ENCODE peak calls at places on chromosomes 11 and 22, in four cellular contexts. L, X, K and Q are unnamed samples.

GRCh38 chr11:1234771-1235614 is 12.1 kb downstream of the MUC5B start:
- DNase-seq in X (peak), K (no peak), L (no peak), Q (no peak)

GRCh38 chr11:10401275-10401674 is 53.8 kb upstream of the AMPD3 start:
- DNase-seq in K (no peak), X (no peak), L (no peak), Q (no peak)

GRCh38 chr22:23061471-23062280 is 8.6 kb upstream of the GNAZ start:
- DNase-seq in X (peak), K (no peak), L (no peak), Q (no peak)

GRCh38 chr11:127114035-127114434 is 113.5 kb upstream of the KIRREL3 start:
- DNase-seq in X (no peak), L (no peak), K (no peak), Q (no peak)

GRCh38 chr11:64649304-64649703 is 58.3 kb downstream of the SLC22A12 start:
- DNase-seq in L (no peak), X (no peak), K (no peak), Q (no peak)

GRCh38 chr11:69156673-69157155 is 979 bp downstream of the SMIM38 start:
- DNase-seq in X (peak), K (no peak), L (no peak), Q (no peak)

GRCh38 chr11:28627690-28628255 is 519.6 kb downstream of the METTL15 start:
- DNase-seq in X (no peak), K (no peak), L (no peak), Q (no peak)

GRCh38 chr11:116421529-116422185 is 351.1 kb downstream of the BUD13 start:
- DNase-seq in X (no peak), K (no peak), L (no peak), Q (no peak)

GRCh38 chr11:120061036-120061760 is 76.7 kb downstream of the TRIM29 start:
- DNase-seq in X (no peak), K (no peak), L (no peak), Q (no peak)

GRCh38 chr22:24554316-24555159 is at the start of gene GUCD1:
- DNase-seq in X (peak), K (peak), L (no peak), Q (peak)

GRCh38 chr22:37967637-37968451 is 14.3 kb downstream of the POLR2F start:
- DNase-seq in X (no peak), K (no peak), L (no peak), Q (no peak)

GRCh38 chr22:32202539-32203180 is 2.2 kb downstream of the RFPL2 start:
- DNase-seq in X (no peak), L (no peak), K (no peak), Q (no peak)

GRCh38 chr11:92859290-92859689 is 110.2 kb upstream of the MTNR1B start:
- DNase-seq in X (no peak), L (no peak), K (no peak), Q (no peak)

GRCh38 chr11:58739725-58740430 is 8.1 kb upstream of the GLYAT start:
- DNase-seq in K (no peak), X (no peak), L (no peak), Q (no peak)

GRCh38 chr11:60880189-60880588 is 12.8 kb downstream of the ZP1 start:
- DNase-seq in L (no peak), K (no peak), X (no peak), Q (no peak)

GRCh38 chr11:8593935-8594909 is at the start of gene STK33:
- DNase-seq in K (no peak), X (peak), L (peak), Q (no peak)

GRCh38 chr11:8794677-8795103 is 112.1 kb downstream of the RPL27A start:
- DNase-seq in X (no peak), K (no peak), L (no peak), Q (no peak)

GRCh38 chr22:41449321-41449720 is 2.7 kb upstream of the TOB2 start:
- DNase-seq in X (no peak), L (no peak), K (no peak), Q (no peak)

GRCh38 chr11:122085264-122085663 is 30.8 kb downstream of the BLID start:
- DNase-seq in X (no peak), K (no peak), L (no peak), Q (no peak)

GRCh38 chr11:61092280-61092766 is 10.0 kb upstream of the CD5 start:
- DNase-seq in X (no peak), K (peak), L (no peak), Q (no peak)

GRCh38 chr11:83410605-83411565 is 124.7 kb upstream of the CCDC90B start:
- DNase-seq in X (no peak), L (no peak), K (no peak), Q (no peak)

GRCh38 chr22:46649176-46650077 is 29.2 kb downstream of the GRAMD4 start:
- DNase-seq in L (no peak), K (no peak), X (no peak), Q (no peak)

GRCh38 chr22:35154937-35155387 is 89.0 kb downstream of the ISX start:
- DNase-seq in X (no peak), L (peak), K (no peak), Q (no peak)

GRCh38 chr11:100920571-100920970 is 209.0 kb downstream of the PGR start:
- DNase-seq in K (no peak), L (no peak), X (no peak), Q (no peak)

GRCh38 chr11:72598901-72599300 is 75.3 kb downstream of the PDE2A start:
- DNase-seq in K (no peak), L (peak), X (no peak), Q (no peak)

GRCh38 chr11:122661182-122661945 is 5.8 kb downstream of the UBASH3B start:
- DNase-seq in K (no peak), L (no peak), X (no peak), Q (no peak)

GRCh38 chr22:35835998-35836691 is 118.5 kb downstream of the APOL5 start:
- DNase-seq in X (peak), K (no peak), L (no peak), Q (no peak)

GRCh38 chr11:62930157-62930556 is 9.0 kb upstream of the CHRM1 start:
- DNase-seq in L (no peak), K (no peak), X (no peak), Q (no peak)

GRCh38 chr11:65016705-65017104 is 2.7 kb downstream of the ARL2 start:
- DNase-seq in K (no peak), X (no peak), L (no peak), Q (no peak)

GRCh38 chr11:134068829-134069425 is at the start of gene JAM3:
- DNase-seq in L (peak), X (peak), K (peak), Q (peak)

GRCh38 chr11:35286156-35286555 is 133.2 kb downstream of the SLC1A2 start:
- DNase-seq in L (no peak), X (no peak), K (no peak), Q (no peak)

GRCh38 chr22:19708323-19709011 is 5.8 kb upstream of the SEPTIN5 start:
- DNase-seq in L (no peak), K (no peak), X (peak), Q (no peak)

GRCh38 chr11:64742087-64742939 is 1.6 kb downstream of the RASGRP2 start:
- DNase-seq in L (no peak), X (no peak), K (no peak), Q (no peak)

GRCh38 chr11:15509082-15509481 is 394.4 kb downstream of the INSC start:
- DNase-seq in X (no peak), L (no peak), K (no peak), Q (no peak)

GRCh38 chr22:31491218-31491962 is 1.7 kb upstream of the EIF4ENIF1 start:
- DNase-seq in X (no peak), K (no peak), L (no peak), Q (no peak)

GRCh38 chr11:202490-202889 is 4.7 kb downstream of the BET1L start:
- DNase-seq in L (no peak), K (no peak), X (no peak), Q (no peak)

GRCh38 chr22:22508274-22509176 is at the start of gene ZNF280B:
- DNase-seq in X (peak), K (peak), L (peak), Q (peak)

GRCh38 chr11:122655527-122656072 is at the start of gene UBASH3B:
- DNase-seq in X (peak), K (peak), L (peak), Q (peak)

GRCh38 chr22:49229483-49230193 is 598.0 kb downstream of the BRD1 start:
- DNase-seq in X (peak), L (no peak), K (no peak), Q (no peak)